ENCODE peak calls at places on chromosomes 11 and 22, in six cellular contexts. One of them, this sample, is unnamed.

GRCh38 chr11:3853935-3854659 is 1.4 kb upstream of the STIM1 start:
- DNase-seq in mesendoderm: no peak
- DNase-seq in mesenchymal stem cell: no peak
- DNase-seq in H9: no peak
- DNase-seq in IMR-90: no peak
- DNase-seq in H1: no peak
- DNase-seq in this sample: no peak

GRCh38 chr11:9574806-9575530 is 1.5 kb downstream of the WEE1 start:
- DNase-seq in mesendoderm: peak
- DNase-seq in mesenchymal stem cell: peak
- DNase-seq in H9: peak
- DNase-seq in IMR-90: peak
- DNase-seq in H1: no peak
- DNase-seq in this sample: no peak

GRCh38 chr11:94768602-94769511 is 701 bp downstream of the AMOTL1 start:
- DNase-seq in mesendoderm: no peak
- DNase-seq in mesenchymal stem cell: peak
- DNase-seq in H9: peak
- DNase-seq in IMR-90: peak
- DNase-seq in H1: no peak
- DNase-seq in this sample: peak

GRCh38 chr11:76824083-76824939 is 36.4 kb upstream of the ACER3 start:
- DNase-seq in mesendoderm: no peak
- DNase-seq in mesenchymal stem cell: peak
- DNase-seq in H9: no peak
- DNase-seq in IMR-90: peak
- DNase-seq in H1: no peak
- DNase-seq in this sample: no peak

GRCh38 chr11:19209617-19210016 is 7.8 kb upstream of the CSRP3 start:
- DNase-seq in mesendoderm: peak
- DNase-seq in mesenchymal stem cell: no peak
- DNase-seq in H9: no peak
- DNase-seq in IMR-90: no peak
- DNase-seq in H1: no peak
- DNase-seq in this sample: no peak

GRCh38 chr11:117547188-117547831 is 219.7 kb downstream of the CEP164 start:
- DNase-seq in mesendoderm: no peak
- DNase-seq in mesenchymal stem cell: no peak
- DNase-seq in H9: peak
- DNase-seq in IMR-90: no peak
- DNase-seq in H1: no peak
- DNase-seq in this sample: no peak

GRCh38 chr22:26172389-26172990 is 3.2 kb downstream of the SEZ6L start:
- DNase-seq in mesendoderm: peak
- DNase-seq in mesenchymal stem cell: peak
- DNase-seq in H9: peak
- DNase-seq in IMR-90: peak
- DNase-seq in H1: no peak
- DNase-seq in this sample: peak

GRCh38 chr22:49494555-49494954 is 333.1 kb downstream of the BRD1 start:
- DNase-seq in mesendoderm: no peak
- DNase-seq in mesenchymal stem cell: no peak
- DNase-seq in H9: no peak
- DNase-seq in IMR-90: no peak
- DNase-seq in H1: no peak
- DNase-seq in this sample: no peak

GRCh38 chr11:42234381-42235035 is 775.1 kb upstream of the LRRC4C start:
- DNase-seq in mesendoderm: peak
- DNase-seq in mesenchymal stem cell: no peak
- DNase-seq in H9: no peak
- DNase-seq in IMR-90: no peak
- DNase-seq in H1: no peak
- DNase-seq in this sample: no peak

GRCh38 chr11:98940913-98941312 is 79.8 kb upstream of the CNTN5 start:
- DNase-seq in mesendoderm: peak
- DNase-seq in mesenchymal stem cell: no peak
- DNase-seq in H9: peak
- DNase-seq in IMR-90: no peak
- DNase-seq in H1: peak
- DNase-seq in this sample: no peak

GRCh38 chr11:75996523-75997272 is 181.7 kb downstream of the UVRAG start:
- DNase-seq in mesendoderm: no peak
- DNase-seq in mesenchymal stem cell: peak
- DNase-seq in H9: no peak
- DNase-seq in IMR-90: no peak
- DNase-seq in H1: no peak
- DNase-seq in this sample: no peak

GRCh38 chr22:20194681-20195593 is 44.1 kb upstream of the CCDC188 start:
- DNase-seq in mesendoderm: no peak
- DNase-seq in mesenchymal stem cell: no peak
- DNase-seq in H9: no peak
- DNase-seq in IMR-90: no peak
- DNase-seq in H1: no peak
- DNase-seq in this sample: no peak

GRCh38 chr11:68983816-68984215 is 3.0 kb upstream of the MRGPRD start:
- DNase-seq in mesendoderm: no peak
- DNase-seq in mesenchymal stem cell: no peak
- DNase-seq in H9: no peak
- DNase-seq in IMR-90: no peak
- DNase-seq in H1: no peak
- DNase-seq in this sample: no peak

GRCh38 chr11:47259178-47259977 is 1.6 kb downstream of the NR1H3 start:
- DNase-seq in mesendoderm: peak
- DNase-seq in mesenchymal stem cell: peak
- DNase-seq in H9: peak
- DNase-seq in IMR-90: peak
- DNase-seq in H1: no peak
- DNase-seq in this sample: no peak

GRCh38 chr11:61567286-61568061 is 13.4 kb downstream of the SYT7 start:
- DNase-seq in mesendoderm: peak
- DNase-seq in mesenchymal stem cell: peak
- DNase-seq in H9: peak
- DNase-seq in IMR-90: peak
- DNase-seq in H1: peak
- DNase-seq in this sample: peak

GRCh38 chr22:21447694-21448402 is 19.3 kb upstream of the TMEM191C start:
- DNase-seq in mesendoderm: peak
- DNase-seq in mesenchymal stem cell: no peak
- DNase-seq in H9: peak
- DNase-seq in IMR-90: no peak
- DNase-seq in H1: no peak
- DNase-seq in this sample: no peak

GRCh38 chr22:49298834-49299750 is 528.6 kb downstream of the BRD1 start:
- DNase-seq in mesendoderm: no peak
- DNase-seq in mesenchymal stem cell: no peak
- DNase-seq in H9: peak
- DNase-seq in IMR-90: no peak
- DNase-seq in H1: no peak
- DNase-seq in this sample: no peak

DNA sequence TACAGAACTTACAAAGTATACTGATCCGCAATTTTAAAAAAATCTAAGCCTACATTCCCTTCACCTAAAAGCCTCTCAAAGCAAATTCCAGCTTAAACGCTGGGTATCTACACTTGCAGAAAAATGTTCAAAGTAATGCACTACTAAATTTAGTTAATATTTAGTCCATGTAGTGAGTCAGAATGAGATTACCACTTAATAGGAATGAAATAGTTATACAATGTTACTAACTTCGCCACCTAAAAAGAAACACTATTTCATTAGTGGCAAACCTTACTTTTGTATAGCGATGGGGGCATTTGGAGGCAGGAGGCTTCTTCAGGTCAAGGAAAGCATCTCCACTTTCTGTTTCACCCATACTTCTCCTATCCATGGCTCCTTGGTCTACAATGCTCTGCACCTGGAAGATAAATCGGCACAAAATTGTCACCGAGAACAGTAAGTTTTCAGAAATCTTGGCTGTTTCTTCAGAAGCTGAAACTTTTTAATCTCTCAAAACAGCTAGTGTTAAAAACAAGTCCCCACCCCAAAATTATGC is 1.2 kb downstream of the EIF4ENIF1 start:
- DNase-seq in mesendoderm: no peak
- DNase-seq in mesenchymal stem cell: no peak
- DNase-seq in H9: no peak
- DNase-seq in IMR-90: no peak
- DNase-seq in H1: no peak
- DNase-seq in this sample: no peak
- H3K27ac ChIP-seq in mesendoderm: no peak
- H3K27ac ChIP-seq in mesenchymal stem cell: peak
- H3K27ac ChIP-seq in H9: no peak
- H3K27ac ChIP-seq in IMR-90: no peak
- H3K27ac ChIP-seq in H1: no peak
- H3K27ac ChIP-seq in this sample: no peak

GRCh38 chr22:39459681-39460080 is 2.9 kb downstream of the MGAT3 start:
- DNase-seq in mesendoderm: no peak
- DNase-seq in mesenchymal stem cell: no peak
- DNase-seq in H9: no peak
- DNase-seq in IMR-90: no peak
- DNase-seq in H1: no peak
- DNase-seq in this sample: no peak

GRCh38 chr22:39457047-39457545 is 284 bp downstream of the MGAT3 start:
- DNase-seq in mesendoderm: no peak
- DNase-seq in mesenchymal stem cell: no peak
- DNase-seq in H9: no peak
- DNase-seq in IMR-90: no peak
- DNase-seq in H1: no peak
- DNase-seq in this sample: no peak

GRCh38 chr22:39456262-39457046 is at the start of gene MGAT3:
- DNase-seq in mesendoderm: no peak
- DNase-seq in mesenchymal stem cell: no peak
- DNase-seq in H9: no peak
- DNase-seq in IMR-90: no peak
- DNase-seq in H1: no peak
- DNase-seq in this sample: no peak

GRCh38 chr22:39457546-39458442 is 982 bp downstream of the MGAT3 start:
- DNase-seq in mesendoderm: no peak
- DNase-seq in mesenchymal stem cell: no peak
- DNase-seq in H9: no peak
- DNase-seq in IMR-90: no peak
- DNase-seq in H1: no peak
- DNase-seq in this sample: no peak

DNA sequence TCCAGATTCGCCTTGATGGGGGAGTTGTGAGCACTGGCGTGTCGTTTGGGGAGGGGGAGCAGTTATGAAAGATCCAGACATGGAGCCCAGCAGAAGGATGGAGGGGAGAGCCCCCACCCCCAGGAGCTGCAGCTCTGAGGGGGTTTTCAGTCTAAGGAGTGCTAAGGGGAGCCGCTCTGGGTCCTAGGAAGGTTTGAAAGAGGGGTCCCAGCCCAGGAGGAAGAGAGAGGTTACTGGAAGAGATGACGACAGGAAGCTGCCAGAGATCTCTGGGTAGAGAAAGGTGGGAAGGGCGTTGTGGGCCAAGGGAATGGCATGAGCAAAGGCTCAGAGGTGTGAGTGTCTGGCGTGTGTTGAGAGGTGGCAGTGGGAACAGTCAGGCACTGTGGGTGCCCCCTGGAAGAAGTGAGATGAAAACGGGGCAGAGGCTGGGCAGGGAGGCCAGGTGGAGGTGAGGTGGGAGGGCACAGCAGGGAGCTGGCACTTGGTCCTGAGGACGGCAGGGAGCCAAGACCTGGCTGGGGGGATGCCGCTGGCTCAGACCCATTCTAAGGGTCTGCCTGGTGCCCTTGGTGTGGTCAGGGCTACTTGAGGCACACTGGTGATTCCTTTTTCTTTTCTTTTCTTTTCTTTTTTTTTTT is 1.8 kb downstream of the MGAT3 start:
- DNase-seq in mesendoderm: no peak
- DNase-seq in mesenchymal stem cell: no peak
- DNase-seq in H9: no peak
- DNase-seq in IMR-90: no peak
- DNase-seq in H1: no peak
- DNase-seq in this sample: no peak
- H2BK120ac ChIP-seq in mesendoderm: no peak
- H2BK120ac ChIP-seq in mesenchymal stem cell: no peak
- H2BK120ac ChIP-seq in H9: no peak
- H2BK120ac ChIP-seq in IMR-90: no peak
- H2BK120ac ChIP-seq in H1: peak
- H2BK120ac ChIP-seq in this sample: no peak

GRCh38 chr11:2567026-2567671 is 122.3 kb downstream of the KCNQ1 start:
- DNase-seq in mesendoderm: peak
- DNase-seq in mesenchymal stem cell: no peak
- DNase-seq in H9: no peak
- DNase-seq in IMR-90: no peak
- DNase-seq in H1: no peak
- DNase-seq in this sample: no peak
- H3K27ac ChIP-seq in mesendoderm: no peak
- H3K27ac ChIP-seq in mesenchymal stem cell: no peak
- H3K27ac ChIP-seq in H9: no peak
- H3K27ac ChIP-seq in IMR-90: no peak
- H3K27ac ChIP-seq in H1: no peak
- H3K27ac ChIP-seq in this sample: no peak

DNA sequence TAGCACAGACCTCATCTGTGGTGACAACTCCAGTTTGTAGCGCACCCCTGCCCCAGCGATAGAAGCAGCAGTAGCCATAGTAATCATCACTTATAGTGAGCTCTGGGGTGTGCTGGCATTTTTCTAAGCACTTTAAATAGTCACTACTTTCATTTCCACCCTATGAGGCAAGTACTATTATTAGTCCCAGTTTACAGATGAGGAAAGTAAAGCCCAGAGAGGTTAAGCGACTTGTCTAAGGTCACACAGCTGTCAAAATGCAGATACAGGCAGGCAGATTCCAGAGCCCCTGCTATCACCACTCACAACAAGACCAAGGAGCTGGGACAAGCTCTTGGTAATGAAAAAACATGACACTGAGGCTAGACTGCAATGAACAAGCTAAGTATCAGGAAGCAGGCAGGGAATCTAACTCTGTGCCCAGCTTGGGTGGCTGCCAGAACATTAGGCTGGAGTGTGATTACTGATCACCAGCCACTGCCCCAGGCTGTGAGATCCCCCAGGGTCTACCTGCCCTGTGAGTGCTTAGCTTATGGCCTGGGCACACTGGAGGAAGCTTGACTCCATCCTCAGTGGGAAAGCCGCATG is 561.2 kb downstream of the MN1 start:
- DNase-seq in mesendoderm: no peak
- DNase-seq in mesenchymal stem cell: peak
- DNase-seq in H9: no peak
- DNase-seq in IMR-90: peak
- DNase-seq in H1: no peak
- DNase-seq in this sample: no peak
- H2BK120ac ChIP-seq in mesendoderm: no peak
- H2BK120ac ChIP-seq in mesenchymal stem cell: peak
- H2BK120ac ChIP-seq in H9: no peak
- H2BK120ac ChIP-seq in IMR-90: peak
- H2BK120ac ChIP-seq in H1: no peak
- H2BK120ac ChIP-seq in this sample: no peak

This sample was measured in neuronal stem cell.